ENCODE peak calls at places on chromosomes 6 and 20, in four cellular contexts. V is psoas muscle; K is transverse colon; C is naive thymus-derived CD4-positive, alpha-beta T cell. N is an unnamed sample. For H3K27me3 and H3K36me3, the result is how much of the 10 kb centered on the place peaks cover.

GRCh38 chr6:161418458-161418945 is 144.6 kb upstream of the AGPAT4 start:
- DNase-seq in K (peak), C (peak), V (no peak), N (peak)

GRCh38 chr6:140636698-140637402 is 1262.4 kb upstream of the CITED2 start:
- DNase-seq in C (no peak), K (no peak), V (no peak), N (peak)

GRCh38 chr6:109793793-109794192 is 102.7 kb downstream of the FIG4 start:
- DNase-seq in C (no peak), K (peak), V (no peak), N (no peak)

GRCh38 chr6:149657441-149657840 is 8.9 kb upstream of the KATNA1 start:
- DNase-seq in K (no peak), V (no peak), C (no peak), N (no peak)

GRCh38 chr6:158769696-158770446 is 49.3 kb downstream of the EZR start:
- DNase-seq in C (no peak), K (no peak), V (no peak), N (peak)

GRCh38 chr6:33237731-33238130 is 29.4 kb downstream of the RING1 start:
- DNase-seq in V (no peak), C (no peak), K (no peak), N (no peak)

GRCh38 chr20:37458761-37459160 is 62.3 kb upstream of the NNAT start:
- DNase-seq in C (no peak), K (no peak), V (no peak), N (no peak)

GRCh38 chr20:2955257-2955950 is 82.1 kb downstream of the PTPRA start:
- DNase-seq in K (no peak), V (no peak), C (no peak), N (no peak)

GRCh38 chr6:75932067-75932466 is 140.4 kb downstream of the IMPG1 start:
- DNase-seq in K (no peak), V (no peak), C (no peak), N (peak)

GRCh38 chr6:2531426-2532208 is 219.1 kb downstream of the MYLK4 start:
- DNase-seq in V (no peak), K (no peak), C (no peak), N (no peak)

GRCh38 chr20:11832397-11832796 is 85.3 kb upstream of the BTBD3 start:
- DNase-seq in C (no peak), V (no peak), K (no peak), N (no peak)

GRCh38 chr6:24274441-24275083 is 83.3 kb downstream of the DCDC2 start:
- DNase-seq in V (no peak), K (no peak), C (no peak), N (no peak)

GRCh38 chr6:122049341-122049740 is 350.1 kb upstream of the HSF2 start:
- DNase-seq in V (no peak), C (no peak), K (no peak), N (no peak)

GRCh38 chr6:27873101-27874030 is 38.8 kb downstream of the OR2B2 start:
- DNase-seq in V (peak), C (peak), K (peak), N (peak)

GRCh38 chr6:144546807-144547206 is 261.7 kb downstream of the UTRN start:
- DNase-seq in V (no peak), K (no peak), C (no peak), N (no peak)

GRCh38 chr20:59004763-59005522 is 2.1 kb downstream of the CTSZ start:
- DNase-seq in C (peak), V (peak), K (peak), N (peak)

GRCh38 chr20:59007758-59008511 is 881 bp upstream of the CTSZ start:
- DNase-seq in V (peak), K (peak), C (no peak), N (no peak)

GRCh38 chr20:59006864-59007757 is at the start of gene CTSZ:
- DNase-seq in C (peak), V (peak), K (peak), N (peak)

GRCh38 chr20:59005523-59006166 is 1.4 kb downstream of the CTSZ start:
- DNase-seq in K (no peak), V (no peak), C (no peak), N (peak)

GRCh38 chr20:59006167-59006863 is 739 bp downstream of the CTSZ start:
- DNase-seq in K (peak), C (no peak), V (peak), N (peak)
- H3K4me3 ChIP-seq in K (peak), C (peak), V (peak), N (peak)

GRCh38 chr20:62473200-62473585 is 2.6 kb downstream of the GATA5 start:
- DNase-seq in C (no peak), V (no peak), K (no peak), N (no peak)
- H3K27me3 ChIP-seq in C (under half), V (under half), K (half or more), N (under half)

DNA sequence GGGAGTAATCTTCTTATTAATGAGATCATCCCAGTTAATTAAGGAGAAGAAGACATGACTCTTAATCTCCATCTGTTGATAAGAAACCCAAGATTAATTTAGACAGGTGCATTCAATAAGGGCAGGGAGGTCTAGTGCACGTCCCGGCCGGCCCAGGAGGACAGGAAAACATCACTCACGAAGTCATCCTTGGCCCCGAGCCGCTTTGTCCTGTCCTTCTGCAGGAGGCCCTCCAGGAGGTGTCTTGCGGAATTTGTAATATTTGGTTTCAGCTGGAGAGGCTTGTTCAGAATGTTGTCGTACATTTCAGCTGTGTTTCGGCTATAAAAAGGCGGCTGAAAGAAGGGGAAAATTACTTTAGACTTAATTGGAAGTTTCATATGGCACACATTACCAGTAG is 118.4 kb upstream of the SLC2A12 start:
- DNase-seq in C (no peak), K (no peak), V (peak), N (no peak)
- H3K36me3 ChIP-seq in C (under half), K (under half), V (half or more), N (under half)

DNA sequence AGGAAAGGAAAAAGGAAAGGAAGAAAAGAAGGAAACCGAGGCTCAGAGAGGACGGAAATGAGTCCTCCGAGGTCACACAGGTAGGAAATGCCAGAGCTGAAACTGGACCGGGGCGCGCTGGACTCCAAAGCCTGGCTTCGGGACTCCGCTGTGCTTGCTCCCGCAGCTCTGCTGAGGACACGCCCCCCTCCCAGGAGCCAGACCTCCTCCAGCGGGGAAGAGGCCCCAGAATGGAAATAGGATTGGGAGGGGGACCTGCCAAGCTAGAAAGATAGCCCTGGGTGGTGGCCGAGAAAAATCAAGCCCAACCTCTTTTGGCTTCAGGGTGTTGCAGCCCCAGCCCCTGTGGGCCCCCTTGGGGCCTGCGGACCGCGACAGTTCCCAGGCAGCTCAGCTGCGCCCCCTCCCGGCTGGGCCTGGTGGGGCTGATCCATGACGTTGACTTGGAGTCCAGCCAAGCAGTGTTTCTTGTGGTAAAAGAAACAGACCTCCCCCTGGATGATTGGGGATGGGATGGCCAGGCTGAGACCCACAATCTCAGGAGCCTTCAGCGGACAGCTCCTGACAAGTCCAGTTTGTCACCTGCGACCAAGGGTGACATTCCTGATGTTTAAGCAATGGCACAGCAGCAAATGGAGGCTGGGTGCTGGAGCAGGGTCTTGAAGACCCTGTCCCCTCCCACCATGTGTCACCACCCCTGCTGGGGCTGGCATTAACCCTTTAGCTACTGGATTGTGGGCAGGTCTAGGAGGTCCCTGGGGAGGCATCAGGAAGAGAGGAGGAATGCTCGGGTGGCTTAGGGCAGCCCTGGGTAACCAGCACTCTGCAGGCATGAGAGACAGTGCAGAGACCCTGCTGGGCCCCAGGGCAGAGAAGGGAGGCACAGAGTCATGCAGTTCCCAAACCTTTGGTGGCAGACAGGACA is 55.4 kb downstream of the RIPOR3 start:
- DNase-seq in V (peak), C (peak), K (peak), N (peak)
- H3K4me3 ChIP-seq in V (peak), C (no peak), K (peak), N (no peak)

GRCh38 chr6:79330723-79331122 is 96.2 kb upstream of the HMGN3 start:
- DNase-seq in C (no peak), V (no peak), K (no peak), N (no peak)
- H3K27me3 ChIP-seq in C (under half), V (under half), K (under half), N (under half)

GRCh38 chr6:136365781-136366354 is 76.2 kb upstream of the BCLAF1 start:
- DNase-seq in C (peak), V (peak), K (peak), N (no peak)
- H3K36me3 ChIP-seq in C (under half), V (under half), K (under half), N (under half)

GRCh38 chr6:82833481-82833880 is 232.2 kb downstream of the UBE3D start:
- DNase-seq in K (no peak), V (no peak), C (no peak), N (no peak)
- H3K4me3 ChIP-seq in K (no peak), V (no peak), C (no peak), N (no peak)

GRCh38 chr20:40966103-40966502 is 62.5 kb upstream of the TOP1 start:
- DNase-seq in K (no peak), C (no peak), V (no peak), N (peak)
- H3K27me3 ChIP-seq in K (under half), C (under half), V (under half), N (under half)

DNA sequence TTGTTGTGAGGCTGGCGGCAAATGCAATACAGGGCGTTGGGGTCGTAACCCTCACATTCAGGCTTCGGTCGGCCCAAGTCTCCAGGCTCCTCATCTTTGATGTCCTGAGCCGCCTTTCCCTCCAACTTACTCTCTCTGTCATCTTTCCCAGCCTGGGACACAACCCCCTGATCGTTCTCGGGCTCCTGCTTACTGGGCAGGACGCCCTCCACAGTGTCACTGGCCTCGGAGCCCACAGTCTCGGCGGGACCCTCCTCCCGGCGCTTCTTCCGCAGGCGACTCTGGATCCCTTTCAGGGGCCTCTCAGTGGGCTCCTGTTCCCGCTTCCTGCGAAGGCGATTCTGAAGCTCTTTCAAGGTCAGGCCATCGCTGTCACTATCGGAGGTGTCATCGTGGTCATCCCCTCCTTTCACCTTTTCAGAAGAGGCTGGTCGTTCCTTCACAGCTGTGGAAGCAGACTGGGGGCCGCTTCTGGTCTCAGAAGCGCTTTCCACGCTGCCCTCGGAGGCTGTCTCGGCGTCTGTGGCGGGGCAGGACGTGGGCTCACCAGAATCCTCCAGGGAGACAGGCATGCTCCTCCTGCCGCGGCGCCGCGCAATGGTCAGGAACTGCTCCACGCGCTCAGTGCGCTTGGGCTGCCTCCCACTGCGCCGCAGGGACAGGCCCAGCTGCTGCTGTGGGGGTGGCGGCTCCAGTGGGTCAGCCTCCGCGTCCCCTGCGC is 15.4 kb downstream of the DIDO1 start:
- DNase-seq in C (no peak), K (no peak), V (no peak), N (no peak)
- H3K36me3 ChIP-seq in C (under half), K (half or more), V (half or more), N (half or more)